ENCODE peak calls at places on chromosome 3, in seven cellular contexts. One of them, this sample, is unnamed.

GRCh38 chr3:49607105-49607591 is 52.9 kb downstream of the BSN start:
- DNase-seq in heart left ventricle: no peak
- DNase-seq in OCI-LY7: no peak
- DNase-seq in left ventricle myocardium inferior: no peak
- DNase-seq in psoas muscle: no peak
- DNase-seq in foreskin keratinocyte: peak
- DNase-seq in stomach: peak
- DNase-seq in this sample: no peak

GRCh38 chr3:148938306-148938705 is 53.0 kb upstream of the GYG1 start:
- DNase-seq in heart left ventricle: no peak
- DNase-seq in foreskin keratinocyte: no peak
- DNase-seq in stomach: no peak
- DNase-seq in OCI-LY7: no peak
- DNase-seq in psoas muscle: no peak
- DNase-seq in left ventricle myocardium inferior: no peak
- DNase-seq in this sample: no peak

GRCh38 chr3:4723921-4724698 is 231.0 kb downstream of the ITPR1 start:
- DNase-seq in OCI-LY7: no peak
- DNase-seq in heart left ventricle: no peak
- DNase-seq in foreskin keratinocyte: no peak
- DNase-seq in psoas muscle: no peak
- DNase-seq in left ventricle myocardium inferior: no peak
- DNase-seq in stomach: no peak
- DNase-seq in this sample: peak

GRCh38 chr3:184591789-184592188 is 30.2 kb downstream of the EPHB3 start:
- DNase-seq in heart left ventricle: no peak
- DNase-seq in psoas muscle: no peak
- DNase-seq in OCI-LY7: no peak
- DNase-seq in left ventricle myocardium inferior: no peak
- DNase-seq in stomach: no peak
- DNase-seq in foreskin keratinocyte: no peak
- DNase-seq in this sample: peak

GRCh38 chr3:142647856-142648255 is 51.7 kb downstream of the PLS1 start:
- DNase-seq in left ventricle myocardium inferior: no peak
- DNase-seq in psoas muscle: no peak
- DNase-seq in stomach: no peak
- DNase-seq in foreskin keratinocyte: peak
- DNase-seq in heart left ventricle: no peak
- DNase-seq in OCI-LY7: no peak
- DNase-seq in this sample: no peak

GRCh38 chr3:112034436-112034835 is at the start of gene TMPRSS7:
- DNase-seq in heart left ventricle: no peak
- DNase-seq in stomach: no peak
- DNase-seq in left ventricle myocardium inferior: no peak
- DNase-seq in OCI-LY7: no peak
- DNase-seq in foreskin keratinocyte: no peak
- DNase-seq in psoas muscle: no peak
- DNase-seq in this sample: no peak

GRCh38 chr3:134409041-134409440 is 34.8 kb upstream of the AMOTL2 start:
- DNase-seq in stomach: no peak
- DNase-seq in OCI-LY7: no peak
- DNase-seq in psoas muscle: no peak
- DNase-seq in heart left ventricle: no peak
- DNase-seq in left ventricle myocardium inferior: no peak
- DNase-seq in foreskin keratinocyte: no peak
- DNase-seq in this sample: no peak

GRCh38 chr3:60304103-60304502 is 947.1 kb downstream of the FHIT start:
- DNase-seq in heart left ventricle: no peak
- DNase-seq in left ventricle myocardium inferior: no peak
- DNase-seq in psoas muscle: no peak
- DNase-seq in stomach: no peak
- DNase-seq in foreskin keratinocyte: no peak
- DNase-seq in OCI-LY7: no peak
- DNase-seq in this sample: no peak

GRCh38 chr3:172065967-172066762 is 26.8 kb downstream of the FNDC3B start:
- DNase-seq in psoas muscle: no peak
- DNase-seq in heart left ventricle: no peak
- DNase-seq in OCI-LY7: no peak
- DNase-seq in left ventricle myocardium inferior: no peak
- DNase-seq in foreskin keratinocyte: no peak
- DNase-seq in stomach: no peak
- DNase-seq in this sample: no peak

GRCh38 chr3:44098666-44099065 is 143.0 kb upstream of the TOPAZ1 start:
- DNase-seq in heart left ventricle: no peak
- DNase-seq in psoas muscle: no peak
- DNase-seq in left ventricle myocardium inferior: no peak
- DNase-seq in foreskin keratinocyte: no peak
- DNase-seq in OCI-LY7: no peak
- DNase-seq in stomach: no peak
- DNase-seq in this sample: no peak

GRCh38 chr3:55143928-55144671 is 216.2 kb upstream of the LRTM1 start:
- DNase-seq in psoas muscle: no peak
- DNase-seq in OCI-LY7: no peak
- DNase-seq in foreskin keratinocyte: no peak
- DNase-seq in heart left ventricle: no peak
- DNase-seq in stomach: no peak
- DNase-seq in left ventricle myocardium inferior: no peak
- DNase-seq in this sample: no peak

DNA sequence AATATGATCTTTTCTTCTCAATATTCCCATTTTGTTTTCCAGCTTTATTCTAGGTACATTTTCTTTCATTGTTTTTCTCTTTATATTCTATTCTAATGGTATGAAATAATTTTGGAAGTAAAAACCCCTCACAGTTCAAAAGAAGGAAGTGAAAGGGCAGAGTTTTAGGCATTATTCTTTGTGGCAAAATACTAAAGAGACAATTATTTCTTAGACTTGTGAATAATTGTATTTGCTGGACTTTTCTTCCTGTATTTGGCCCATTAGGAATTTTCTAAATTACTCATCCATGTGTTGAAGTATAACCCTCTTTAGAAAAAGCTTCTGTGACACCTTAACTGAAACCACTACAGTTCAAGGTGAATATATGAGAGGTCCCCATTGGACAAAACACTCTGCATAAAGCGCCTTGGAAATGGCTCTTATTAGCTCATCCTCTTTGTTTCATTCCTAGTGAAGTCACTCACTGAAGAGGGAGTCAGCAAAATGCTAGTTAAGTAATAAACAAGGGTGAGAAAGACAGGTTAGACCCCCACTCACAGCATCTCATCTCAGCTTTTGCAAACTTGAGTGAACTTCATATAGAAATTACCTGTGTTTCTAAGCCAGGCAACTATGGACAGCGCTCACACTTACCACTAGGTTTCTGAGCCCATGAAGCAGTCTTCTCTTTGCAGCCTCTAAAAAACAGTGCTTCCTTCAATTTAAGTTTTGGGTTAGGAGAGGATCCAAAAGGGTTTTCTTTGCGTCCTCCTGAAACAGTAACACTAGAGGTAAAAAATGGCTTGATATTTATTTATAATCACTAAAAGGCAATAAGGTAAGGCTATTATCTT is 327.5 kb downstream of the ARPP21 start:
- DNase-seq in heart left ventricle: no peak
- DNase-seq in OCI-LY7: no peak
- DNase-seq in psoas muscle: no peak
- DNase-seq in foreskin keratinocyte: no peak
- DNase-seq in stomach: no peak
- DNase-seq in left ventricle myocardium inferior: no peak
- DNase-seq in this sample: no peak
- TF ChIP-seq CTCF in heart left ventricle: no peak
- TF ChIP-seq CTCF in OCI-LY7: no peak
- TF ChIP-seq CTCF in psoas muscle: no peak
- TF ChIP-seq CTCF in foreskin keratinocyte: no peak
- TF ChIP-seq CTCF in stomach: no peak
- TF ChIP-seq CTCF in left ventricle myocardium inferior: no peak
- TF ChIP-seq CTCF in this sample: no peak

GRCh38 chr3:21054064-21054463 is 696.9 kb downstream of the ZNF385D start:
- DNase-seq in OCI-LY7: no peak
- DNase-seq in foreskin keratinocyte: no peak
- DNase-seq in psoas muscle: no peak
- DNase-seq in left ventricle myocardium inferior: no peak
- DNase-seq in stomach: no peak
- DNase-seq in heart left ventricle: no peak
- DNase-seq in this sample: no peak

GRCh38 chr3:21055015-21055414 is 696.0 kb downstream of the ZNF385D start:
- DNase-seq in left ventricle myocardium inferior: no peak
- DNase-seq in psoas muscle: no peak
- DNase-seq in foreskin keratinocyte: no peak
- DNase-seq in stomach: no peak
- DNase-seq in heart left ventricle: peak
- DNase-seq in OCI-LY7: no peak
- DNase-seq in this sample: no peak

DNA sequence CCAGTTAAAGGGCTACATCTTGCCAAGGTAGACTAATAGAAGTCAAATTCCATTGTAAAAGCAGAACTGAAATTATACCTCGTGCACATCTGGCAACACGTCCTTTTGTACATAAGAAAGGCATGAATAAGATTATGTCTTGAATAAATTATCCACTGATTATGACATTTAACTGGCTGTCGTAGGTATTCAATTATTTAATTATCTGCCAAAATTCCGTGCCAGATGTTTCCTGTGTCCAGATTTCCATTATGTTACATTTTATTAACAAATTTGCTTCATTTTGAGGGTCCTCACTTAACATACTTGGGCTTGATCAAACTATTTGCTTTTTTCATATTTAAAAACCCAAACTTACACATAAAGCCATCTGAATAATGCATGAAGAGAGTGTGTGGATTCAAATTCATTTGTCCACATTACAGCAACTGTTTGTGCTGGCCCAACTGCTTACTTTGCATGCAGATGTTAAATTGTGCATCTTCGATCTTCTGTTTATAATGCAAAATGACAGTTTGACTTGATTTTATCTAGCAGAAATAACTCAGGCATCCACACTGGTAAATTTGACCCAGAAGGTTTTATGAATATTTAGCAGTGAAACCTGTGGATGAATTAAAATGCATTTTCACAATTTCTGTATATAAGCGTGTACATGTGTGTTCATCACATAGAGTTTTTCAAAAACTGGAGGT is 701.5 kb downstream of the ZNF385D start:
- DNase-seq in heart left ventricle: no peak
- DNase-seq in OCI-LY7: no peak
- DNase-seq in foreskin keratinocyte: no peak
- DNase-seq in psoas muscle: no peak
- DNase-seq in left ventricle myocardium inferior: no peak
- DNase-seq in stomach: no peak
- DNase-seq in this sample: no peak
- H3K27ac ChIP-seq in heart left ventricle: no peak
- H3K27ac ChIP-seq in OCI-LY7: no peak
- H3K27ac ChIP-seq in foreskin keratinocyte: no peak
- H3K27ac ChIP-seq in psoas muscle: no peak
- H3K27ac ChIP-seq in left ventricle myocardium inferior: no peak
- H3K27ac ChIP-seq in stomach: no peak
- H3K27ac ChIP-seq in this sample: no peak

GRCh38 chr3:50676031-50676705 is 1.4 kb downstream of the DOCK3 start:
- DNase-seq in foreskin keratinocyte: no peak
- DNase-seq in stomach: no peak
- DNase-seq in OCI-LY7: no peak
- DNase-seq in left ventricle myocardium inferior: no peak
- DNase-seq in heart left ventricle: no peak
- DNase-seq in psoas muscle: no peak
- DNase-seq in this sample: no peak

GRCh38 chr3:50672656-50673055 is 2.1 kb upstream of the DOCK3 start:
- DNase-seq in psoas muscle: no peak
- DNase-seq in left ventricle myocardium inferior: no peak
- DNase-seq in OCI-LY7: no peak
- DNase-seq in stomach: no peak
- DNase-seq in heart left ventricle: no peak
- DNase-seq in foreskin keratinocyte: no peak
- DNase-seq in this sample: no peak

GRCh38 chr3:50674349-50675178 is at the start of gene DOCK3:
- DNase-seq in heart left ventricle: peak
- DNase-seq in stomach: peak
- DNase-seq in OCI-LY7: no peak
- DNase-seq in psoas muscle: peak
- DNase-seq in foreskin keratinocyte: no peak
- DNase-seq in left ventricle myocardium inferior: peak
- DNase-seq in this sample: peak

GRCh38 chr3:50673937-50674336 is 790 bp upstream of the DOCK3 start:
- DNase-seq in left ventricle myocardium inferior: no peak
- DNase-seq in heart left ventricle: no peak
- DNase-seq in psoas muscle: no peak
- DNase-seq in foreskin keratinocyte: no peak
- DNase-seq in OCI-LY7: no peak
- DNase-seq in stomach: no peak
- DNase-seq in this sample: no peak

DNA sequence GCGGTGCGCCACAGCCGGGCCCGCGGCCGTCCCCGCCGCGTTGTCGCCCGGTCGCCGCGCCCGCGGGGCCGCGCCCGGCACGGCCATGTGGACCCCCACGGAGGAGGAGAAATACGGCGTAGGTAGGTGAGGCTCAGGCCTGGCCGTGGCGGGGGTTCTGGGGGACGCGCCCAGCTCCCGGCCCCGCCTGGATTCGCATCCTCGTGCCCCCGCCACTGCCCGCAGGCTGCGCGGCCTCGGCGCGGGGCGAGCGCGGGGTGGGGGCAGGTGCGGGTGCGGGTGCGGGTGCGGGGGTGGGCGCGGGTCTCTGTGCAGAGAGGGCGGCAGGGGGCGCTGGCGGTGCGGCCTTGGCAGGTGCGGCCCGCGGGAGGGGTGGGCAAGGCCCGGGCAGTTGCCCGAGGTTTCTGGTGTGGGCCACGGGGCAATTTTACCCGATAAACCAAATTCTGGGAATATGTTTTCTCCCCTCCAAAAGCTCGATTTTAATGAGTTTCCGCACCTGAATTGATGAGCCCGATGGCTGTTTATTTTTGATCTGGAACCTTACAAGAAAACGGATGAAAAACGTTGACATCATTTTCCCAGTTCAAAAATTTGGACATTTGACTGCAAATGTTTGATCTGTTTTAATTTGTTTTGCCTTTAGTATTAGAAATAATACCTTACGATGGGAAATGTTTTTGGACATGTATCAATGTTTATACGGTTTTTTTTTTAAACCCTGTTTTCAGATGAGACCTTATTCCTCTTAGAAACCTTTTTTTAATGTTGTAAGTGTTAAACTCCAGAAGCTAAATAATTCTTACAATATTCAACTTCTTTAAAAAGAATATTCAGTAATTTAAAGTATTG is 678 bp downstream of the DOCK3 start:
- DNase-seq in stomach: no peak
- DNase-seq in OCI-LY7: peak
- DNase-seq in heart left ventricle: peak
- DNase-seq in psoas muscle: peak
- DNase-seq in foreskin keratinocyte: no peak
- DNase-seq in left ventricle myocardium inferior: peak
- DNase-seq in this sample: no peak
- TF ChIP-seq CTCF in stomach: no peak
- TF ChIP-seq CTCF in OCI-LY7: peak
- TF ChIP-seq CTCF in heart left ventricle: peak
- TF ChIP-seq CTCF in psoas muscle: peak
- TF ChIP-seq CTCF in foreskin keratinocyte: peak
- TF ChIP-seq CTCF in left ventricle myocardium inferior: peak
- TF ChIP-seq CTCF in this sample: no peak

DNA sequence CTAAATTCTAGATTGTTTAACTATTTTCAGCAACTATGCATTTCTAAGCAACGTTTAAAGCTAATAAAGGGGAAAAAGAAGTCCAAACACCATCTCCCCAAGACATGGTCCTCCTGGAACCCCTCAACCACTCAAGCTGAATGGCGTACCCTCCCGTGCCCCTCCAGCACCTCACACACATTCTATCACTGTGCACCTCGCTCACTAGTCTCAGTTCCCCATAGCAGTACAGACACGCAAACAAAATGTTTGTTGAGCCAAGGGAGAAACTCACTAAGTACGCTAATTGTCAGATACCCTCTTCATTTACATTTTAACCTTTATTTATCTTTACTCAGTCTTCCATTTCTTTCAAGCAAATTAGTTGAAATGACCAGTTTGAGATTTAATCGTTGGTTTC is 48.8 kb downstream of the ACAP2 start:
- DNase-seq in stomach: no peak
- DNase-seq in heart left ventricle: no peak
- DNase-seq in foreskin keratinocyte: no peak
- DNase-seq in OCI-LY7: peak
- DNase-seq in psoas muscle: no peak
- DNase-seq in left ventricle myocardium inferior: no peak
- DNase-seq in this sample: no peak
- H3K27ac ChIP-seq in stomach: no peak
- H3K27ac ChIP-seq in heart left ventricle: no peak
- H3K27ac ChIP-seq in foreskin keratinocyte: no peak
- H3K27ac ChIP-seq in OCI-LY7: no peak
- H3K27ac ChIP-seq in psoas muscle: peak
- H3K27ac ChIP-seq in left ventricle myocardium inferior: no peak
- H3K27ac ChIP-seq in this sample: no peak